ENCODE peak calls at places on chromosomes 16 and 17, in five cellular contexts. A is left ventricle myocardium inferior, H is cardiac muscle cell, G is uterus, L is esophagus muscularis mucosa. W is an unnamed sample.

GRCh38 chr16:85306071-85306792 is 194.0 kb upstream of the CIBAR2 start:
- DNase-seq in A (peak), H (peak), L (peak), G (peak), W (peak)

GRCh38 chr17:43574348-43574747 is 28.2 kb upstream of the ETV4 start:
- DNase-seq in L (no peak), A (no peak), H (no peak), G (no peak), W (no peak)

GRCh38 chr17:63349478-63350000 is 96.6 kb downstream of the CYB561 start:
- DNase-seq in G (no peak), L (no peak), A (no peak), H (no peak), W (no peak)

GRCh38 chr17:80874866-80875445 is 116.7 kb upstream of the CHMP6 start:
- DNase-seq in L (no peak), G (no peak), H (no peak), A (peak), W (no peak)

GRCh38 chr17:19724501-19725420 is 8.4 kb upstream of the SLC47A2 start:
- DNase-seq in H (no peak), A (peak), G (peak), L (no peak), W (no peak)

GRCh38 chr17:77396610-77397009 is 255.8 kb downstream of the SEC14L1 start:
- DNase-seq in A (no peak), G (no peak), H (no peak), L (no peak), W (no peak)

GRCh38 chr17:75756451-75757085 is 8.4 kb downstream of the GALK1 start:
- DNase-seq in A (no peak), L (no peak), H (no peak), G (no peak), W (no peak)

GRCh38 chr17:58283674-58284612 is 3.2 kb upstream of the MPO start:
- DNase-seq in H (no peak), G (no peak), L (no peak), A (no peak), W (no peak)

DNA sequence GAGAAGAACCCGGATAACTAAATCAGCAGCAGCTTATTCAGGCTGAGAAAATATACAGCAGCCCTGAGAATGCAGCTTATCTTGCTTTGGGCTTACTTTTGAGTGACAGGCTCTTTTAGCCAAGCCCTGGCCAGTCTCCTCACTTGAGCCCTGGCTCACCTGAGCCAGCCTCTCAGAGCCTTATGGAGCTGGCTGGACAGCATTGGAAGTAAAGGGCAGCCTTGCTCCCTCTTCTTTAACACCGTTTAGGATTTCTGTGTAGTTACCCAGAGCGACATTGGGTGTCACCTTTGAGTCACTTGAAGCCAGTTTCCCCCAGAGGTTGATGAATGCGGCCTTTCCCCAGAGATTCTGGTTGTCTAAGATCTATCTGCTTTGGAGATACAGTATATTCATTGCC is 7.7 kb upstream of the NPIPB2 start:
- DNase-seq in H (peak), L (no peak), A (no peak), G (no peak), W (peak)
- TF ChIP-seq CTCF in H (peak), L (no peak), A (peak), G (peak), W (peak)

DNA sequence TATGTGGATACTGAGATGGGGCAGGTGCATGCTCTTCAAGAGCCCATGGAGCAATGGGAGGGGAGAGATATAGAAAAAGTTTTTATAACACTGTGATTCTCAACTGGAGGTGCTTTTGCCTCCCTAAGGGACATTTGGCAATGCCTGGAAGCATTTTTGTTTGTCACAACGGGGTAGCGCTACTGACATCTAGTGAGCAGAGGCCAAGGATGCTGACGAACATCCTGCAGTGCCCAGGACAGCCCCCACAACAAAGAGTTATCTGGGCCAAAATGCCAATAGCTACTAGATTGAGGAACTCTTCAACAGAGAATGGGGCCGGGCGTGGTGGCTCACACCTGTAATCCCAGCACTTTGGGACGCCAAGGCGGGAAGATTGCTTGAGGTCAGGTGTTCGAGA is 67.2 kb upstream of the CLEC3A start:
- DNase-seq in H (no peak), G (no peak), A (no peak), L (no peak), W (no peak)
- TF ChIP-seq CTCF in H (no peak), G (no peak), A (no peak), L (no peak), W (no peak)

DNA sequence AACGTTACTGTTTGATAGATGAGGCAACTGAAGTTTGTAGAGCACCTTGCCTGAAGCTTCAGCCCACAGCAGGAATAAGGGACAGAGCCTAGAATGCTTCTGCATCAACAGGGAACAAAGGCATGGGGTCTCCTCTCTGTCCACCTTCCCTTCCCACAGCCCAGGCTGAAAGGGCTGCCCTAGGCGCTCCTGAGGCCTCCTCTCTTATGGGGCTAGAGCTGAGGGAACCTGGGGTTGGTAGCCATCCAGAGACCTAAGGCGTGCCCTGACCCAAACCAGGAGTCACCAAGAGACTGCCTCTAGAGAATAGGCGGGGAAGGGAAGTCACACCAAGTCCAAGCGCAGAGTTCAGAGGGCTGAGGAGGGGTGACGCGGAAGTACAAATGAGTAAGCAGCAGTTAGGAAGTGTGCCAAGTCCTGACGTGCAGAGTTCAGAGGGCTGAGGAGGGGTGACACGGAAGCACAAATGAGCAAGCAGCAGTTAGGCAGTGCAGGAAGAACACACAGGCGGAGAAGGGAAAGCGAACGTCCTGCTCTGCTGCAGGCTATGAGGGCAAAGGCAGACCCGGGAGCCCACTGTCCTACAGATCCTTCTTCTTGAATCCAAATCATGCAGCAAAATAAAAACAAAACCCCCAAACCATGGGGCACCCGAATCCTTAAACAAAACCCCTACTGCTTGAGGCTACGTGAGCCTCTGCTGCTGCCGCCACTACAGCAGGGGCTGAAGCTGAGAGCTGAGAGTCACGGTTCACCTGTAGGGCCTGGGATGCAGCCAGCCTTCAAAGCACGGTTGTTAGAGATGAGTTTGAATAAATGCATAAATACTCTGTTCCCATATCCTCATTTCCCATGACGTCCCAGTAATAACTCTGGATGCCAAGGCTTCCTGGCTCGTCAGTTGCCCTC is 2.7 kb upstream of the SPG7 start:
- DNase-seq in A (peak), L (peak), G (peak), H (no peak), W (no peak)
- TF ChIP-seq CTCF in A (no peak), L (no peak), G (no peak), H (no peak), W (no peak)

GRCh38 chr17:28552201-28552999 is at the start of gene UNC119:
- DNase-seq in G (peak), L (no peak), H (peak), A (peak), W (peak)
- TF ChIP-seq CTCF in G (no peak), L (no peak), H (no peak), A (no peak), W (no peak)

GRCh38 chr17:29588561-29589411 is 662 bp downstream of the GIT1 start:
- DNase-seq in H (peak), A (no peak), L (no peak), G (peak), W (no peak)
- TF ChIP-seq CTCF in H (no peak), A (peak), L (no peak), G (no peak), W (no peak)

GRCh38 chr16:75238853-75239371 is 12.5 kb downstream of the BCAR1 start:
- DNase-seq in A (no peak), G (no peak), L (no peak), H (no peak), W (no peak)
- TF ChIP-seq CTCF in A (peak), G (no peak), L (no peak), H (peak), W (no peak)

GRCh38 chr16:46783800-46784199 is 35.7 kb upstream of the MYLK3 start:
- DNase-seq in H (no peak), A (no peak), G (no peak), L (no peak), W (no peak)

GRCh38 chr16:46787909-46788308 is 39.8 kb upstream of the MYLK3 start:
- DNase-seq in A (no peak), G (no peak), L (no peak), H (no peak), W (no peak)

GRCh38 chr16:46789075-46789474 is 40.9 kb upstream of the MYLK3 start:
- DNase-seq in A (no peak), L (no peak), H (no peak), G (no peak), W (no peak)

GRCh38 chr16:46782320-46782719 is 34.2 kb upstream of the MYLK3 start:
- DNase-seq in A (no peak), G (no peak), H (no peak), L (no peak), W (no peak)

DNA sequence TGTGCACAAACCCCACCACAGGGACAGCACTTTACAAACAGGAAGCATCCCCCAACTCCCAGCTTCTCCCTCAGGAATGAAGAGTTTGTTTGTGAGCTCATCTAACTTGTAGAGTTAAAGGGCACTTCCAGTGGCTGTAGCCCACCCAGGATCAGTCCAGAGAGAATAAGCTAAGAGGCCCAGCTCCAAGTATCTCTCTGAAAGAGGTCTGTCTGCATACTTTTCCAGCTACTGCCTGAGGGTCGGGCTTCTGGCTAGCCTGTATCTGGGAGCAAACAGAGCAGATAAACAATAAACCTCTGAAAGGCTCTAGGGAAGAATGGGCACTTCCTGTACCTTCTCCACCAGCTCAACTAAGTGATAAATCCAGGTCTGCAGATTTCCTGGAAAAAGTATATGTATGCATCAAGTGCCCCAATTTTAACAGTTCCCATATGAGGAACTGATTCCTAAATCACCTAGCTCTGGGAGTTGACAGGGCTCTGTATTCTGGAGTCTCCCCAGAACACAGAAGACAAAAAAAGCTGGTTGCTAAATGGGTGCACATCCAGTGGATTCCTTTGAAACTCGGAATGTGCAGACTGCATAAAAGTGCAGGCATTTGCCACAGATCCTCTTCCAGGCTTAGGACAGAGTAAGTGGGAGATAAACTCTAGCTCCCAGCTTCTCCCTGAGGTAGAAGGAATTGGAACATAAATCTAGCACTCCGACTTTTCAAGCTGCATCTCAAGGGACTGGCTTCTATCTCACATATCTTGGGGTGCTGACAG is 37.1 kb upstream of the MYLK3 start:
- DNase-seq in A (no peak), H (peak), L (no peak), G (no peak), W (no peak)
- TF ChIP-seq CTCF in A (no peak), H (no peak), L (no peak), G (no peak), W (no peak)

GRCh38 chr16:56870271-56870888 is 5.4 kb downstream of the SLC12A3 start:
- DNase-seq in L (no peak), A (no peak), G (no peak), H (no peak), W (no peak)

GRCh38 chr16:56868175-56868574 is 3.2 kb downstream of the SLC12A3 start:
- DNase-seq in H (no peak), G (no peak), A (no peak), L (no peak), W (no peak)

GRCh38 chr16:56866955-56867830 is 2.2 kb downstream of the SLC12A3 start:
- DNase-seq in H (peak), L (no peak), A (no peak), G (peak), W (peak)

GRCh38 chr16:56871172-56871593 is 6.2 kb downstream of the SLC12A3 start:
- DNase-seq in L (no peak), H (no peak), A (no peak), G (no peak), W (no peak)

GRCh38 chr16:56869513-56870270 is 4.7 kb downstream of the SLC12A3 start:
- DNase-seq in A (no peak), G (no peak), L (no peak), H (no peak), W (no peak)
- TF ChIP-seq CTCF in A (no peak), G (no peak), L (no peak), H (peak), W (no peak)

W was measured in nephron progenitor cell.